ENCODE peak calls at places on chromosomes 4 and X, in ten cellular contexts. One of them, this sample, is unnamed. For H3K4me1, the result is how much of the 10 kb centered on the place peaks cover.

GRCh38 chr4:161581262-161581661 is 582.5 kb downstream of the FSTL5 start:
- DNase-seq in ovary: no peak
- DNase-seq in suprapubic skin: no peak
- DNase-seq in sigmoid colon: no peak
- DNase-seq in A549: no peak
- DNase-seq in upper lobe of left lung: no peak
- DNase-seq in HepG2: no peak
- DNase-seq in tibial nerve: peak
- DNase-seq in stomach: no peak
- DNase-seq in K562: no peak
- DNase-seq in this sample: no peak

GRCh38 chrX:45749375-45749774 is 548.7 kb upstream of the DIPK2B start:
- DNase-seq in ovary: no peak
- DNase-seq in suprapubic skin: no peak
- DNase-seq in sigmoid colon: no peak
- DNase-seq in A549: no peak
- DNase-seq in upper lobe of left lung: no peak
- DNase-seq in HepG2: no peak
- DNase-seq in tibial nerve: no peak
- DNase-seq in stomach: no peak
- DNase-seq in K562: no peak
- DNase-seq in this sample: no peak

GRCh38 chr4:21649691-21650090 is 298.9 kb downstream of the KCNIP4 start:
- DNase-seq in ovary: no peak
- DNase-seq in suprapubic skin: no peak
- DNase-seq in sigmoid colon: no peak
- DNase-seq in A549: no peak
- DNase-seq in upper lobe of left lung: no peak
- DNase-seq in HepG2: no peak
- DNase-seq in tibial nerve: no peak
- DNase-seq in stomach: no peak
- DNase-seq in K562: no peak
- DNase-seq in this sample: no peak

GRCh38 chr4:120227568-120227967 is 160.9 kb upstream of the MAD2L1 start:
- DNase-seq in ovary: no peak
- DNase-seq in suprapubic skin: no peak
- DNase-seq in sigmoid colon: no peak
- DNase-seq in A549: no peak
- DNase-seq in upper lobe of left lung: no peak
- DNase-seq in HepG2: no peak
- DNase-seq in tibial nerve: no peak
- DNase-seq in stomach: no peak
- DNase-seq in K562: no peak
- DNase-seq in this sample: no peak

GRCh38 chr4:105895609-105896460 is 564 bp downstream of the NPNT start:
- DNase-seq in ovary: peak
- DNase-seq in suprapubic skin: peak
- DNase-seq in sigmoid colon: no peak
- DNase-seq in A549: peak
- DNase-seq in upper lobe of left lung: peak
- DNase-seq in HepG2: no peak
- DNase-seq in tibial nerve: no peak
- DNase-seq in stomach: no peak
- DNase-seq in K562: no peak
- DNase-seq in this sample: peak

GRCh38 chrX:75303795-75304194 is 29.9 kb downstream of the UPRT start:
- DNase-seq in ovary: no peak
- DNase-seq in suprapubic skin: no peak
- DNase-seq in sigmoid colon: no peak
- DNase-seq in A549: no peak
- DNase-seq in upper lobe of left lung: no peak
- DNase-seq in HepG2: no peak
- DNase-seq in tibial nerve: no peak
- DNase-seq in stomach: no peak
- DNase-seq in K562: no peak
- DNase-seq in this sample: no peak

GRCh38 chrX:134236690-134237362 is at the start of gene CCDC160:
- DNase-seq in ovary: peak
- DNase-seq in suprapubic skin: no peak
- DNase-seq in sigmoid colon: peak
- DNase-seq in A549: peak
- DNase-seq in upper lobe of left lung: peak
- DNase-seq in HepG2: peak
- DNase-seq in tibial nerve: peak
- DNase-seq in stomach: peak
- DNase-seq in K562: no peak
- DNase-seq in this sample: peak

GRCh38 chr4:189136462-189136861 is 804.2 kb upstream of the FRG1 start:
- DNase-seq in ovary: no peak
- DNase-seq in suprapubic skin: no peak
- DNase-seq in sigmoid colon: no peak
- DNase-seq in A549: no peak
- DNase-seq in upper lobe of left lung: no peak
- DNase-seq in HepG2: no peak
- DNase-seq in tibial nerve: no peak
- DNase-seq in stomach: no peak
- DNase-seq in K562: no peak
- DNase-seq in this sample: no peak

GRCh38 chr4:95637047-95637600 is 88.4 kb upstream of the UNC5C start:
- DNase-seq in ovary: no peak
- DNase-seq in suprapubic skin: no peak
- DNase-seq in sigmoid colon: no peak
- DNase-seq in A549: peak
- DNase-seq in upper lobe of left lung: no peak
- DNase-seq in HepG2: no peak
- DNase-seq in tibial nerve: no peak
- DNase-seq in stomach: no peak
- DNase-seq in K562: no peak
- DNase-seq in this sample: no peak

GRCh38 chr4:123748806-123749205 is 352.2 kb downstream of the SPRY1 start:
- DNase-seq in ovary: no peak
- DNase-seq in suprapubic skin: no peak
- DNase-seq in sigmoid colon: no peak
- DNase-seq in A549: no peak
- DNase-seq in upper lobe of left lung: no peak
- DNase-seq in HepG2: no peak
- DNase-seq in tibial nerve: no peak
- DNase-seq in stomach: no peak
- DNase-seq in K562: no peak
- DNase-seq in this sample: no peak

GRCh38 chrX:2463973-2464676 is 36.7 kb downstream of the DHRSX start:
- DNase-seq in ovary: no peak
- DNase-seq in suprapubic skin: no peak
- DNase-seq in sigmoid colon: no peak
- DNase-seq in A549: peak
- DNase-seq in upper lobe of left lung: no peak
- DNase-seq in HepG2: no peak
- DNase-seq in tibial nerve: no peak
- DNase-seq in stomach: no peak
- DNase-seq in K562: peak
- DNase-seq in this sample: no peak

GRCh38 chr4:81142744-81143143 is 72.3 kb downstream of the PRKG2 start:
- DNase-seq in ovary: no peak
- DNase-seq in suprapubic skin: peak
- DNase-seq in sigmoid colon: no peak
- DNase-seq in A549: no peak
- DNase-seq in upper lobe of left lung: no peak
- DNase-seq in HepG2: no peak
- DNase-seq in tibial nerve: peak
- DNase-seq in stomach: no peak
- DNase-seq in K562: no peak
- DNase-seq in this sample: peak

GRCh38 chr4:93029774-93030173 is 726.0 kb downstream of the GRID2 start:
- DNase-seq in ovary: no peak
- DNase-seq in suprapubic skin: no peak
- DNase-seq in sigmoid colon: no peak
- DNase-seq in A549: no peak
- DNase-seq in upper lobe of left lung: no peak
- DNase-seq in HepG2: no peak
- DNase-seq in tibial nerve: no peak
- DNase-seq in stomach: no peak
- DNase-seq in K562: no peak
- DNase-seq in this sample: no peak

GRCh38 chrX:105876658-105877057 is 54.3 kb downstream of the NRK start:
- DNase-seq in ovary: no peak
- DNase-seq in suprapubic skin: no peak
- DNase-seq in sigmoid colon: no peak
- DNase-seq in A549: no peak
- DNase-seq in upper lobe of left lung: no peak
- DNase-seq in HepG2: peak
- DNase-seq in tibial nerve: no peak
- DNase-seq in stomach: no peak
- DNase-seq in K562: peak
- DNase-seq in this sample: no peak

GRCh38 chrX:103361798-103362197 is 5.5 kb downstream of the TCEAL9 start:
- DNase-seq in ovary: no peak
- DNase-seq in suprapubic skin: no peak
- DNase-seq in sigmoid colon: no peak
- DNase-seq in A549: no peak
- DNase-seq in upper lobe of left lung: no peak
- DNase-seq in HepG2: peak
- DNase-seq in tibial nerve: no peak
- DNase-seq in stomach: no peak
- DNase-seq in K562: no peak
- DNase-seq in this sample: no peak

GRCh38 chr4:139050436-139050835 is 34.9 kb downstream of the NOCT start:
- DNase-seq in ovary: no peak
- DNase-seq in suprapubic skin: no peak
- DNase-seq in sigmoid colon: no peak
- DNase-seq in A549: no peak
- DNase-seq in upper lobe of left lung: no peak
- DNase-seq in HepG2: no peak
- DNase-seq in tibial nerve: no peak
- DNase-seq in stomach: no peak
- DNase-seq in K562: no peak
- DNase-seq in this sample: no peak

GRCh38 chr4:144723471-144723870 is 77.5 kb downstream of the HHIP start:
- DNase-seq in ovary: no peak
- DNase-seq in suprapubic skin: no peak
- DNase-seq in sigmoid colon: no peak
- DNase-seq in A549: no peak
- DNase-seq in upper lobe of left lung: no peak
- DNase-seq in HepG2: no peak
- DNase-seq in tibial nerve: no peak
- DNase-seq in stomach: no peak
- DNase-seq in K562: no peak
- DNase-seq in this sample: no peak

GRCh38 chr4:32560306-32560705 is 1840.1 kb downstream of the PCDH7 start:
- DNase-seq in ovary: no peak
- DNase-seq in suprapubic skin: no peak
- DNase-seq in sigmoid colon: no peak
- DNase-seq in A549: no peak
- DNase-seq in upper lobe of left lung: peak
- DNase-seq in HepG2: no peak
- DNase-seq in tibial nerve: no peak
- DNase-seq in stomach: no peak
- DNase-seq in K562: no peak
- DNase-seq in this sample: no peak

GRCh38 chrX:11190745-11191510 is 79.8 kb downstream of the HCCS start:
- DNase-seq in ovary: no peak
- DNase-seq in suprapubic skin: no peak
- DNase-seq in sigmoid colon: no peak
- DNase-seq in A549: no peak
- DNase-seq in upper lobe of left lung: no peak
- DNase-seq in HepG2: no peak
- DNase-seq in tibial nerve: no peak
- DNase-seq in stomach: peak
- DNase-seq in K562: no peak
- DNase-seq in this sample: peak

GRCh38 chr4:155042014-155042413 is 166.4 kb upstream of the NPY2R start:
- DNase-seq in ovary: no peak
- DNase-seq in suprapubic skin: no peak
- DNase-seq in sigmoid colon: no peak
- DNase-seq in A549: no peak
- DNase-seq in upper lobe of left lung: no peak
- DNase-seq in HepG2: no peak
- DNase-seq in tibial nerve: no peak
- DNase-seq in stomach: no peak
- DNase-seq in K562: no peak
- DNase-seq in this sample: no peak
- H3K4me1 ChIP-seq in ovary: under half
- H3K4me1 ChIP-seq in suprapubic skin: under half
- H3K4me1 ChIP-seq in sigmoid colon: under half
- H3K4me1 ChIP-seq in A549: under half
- H3K4me1 ChIP-seq in upper lobe of left lung: under half
- H3K4me1 ChIP-seq in HepG2: under half
- H3K4me1 ChIP-seq in tibial nerve: under half
- H3K4me1 ChIP-seq in stomach: under half
- H3K4me1 ChIP-seq in K562: under half
- H3K4me1 ChIP-seq in this sample: under half

DNA sequence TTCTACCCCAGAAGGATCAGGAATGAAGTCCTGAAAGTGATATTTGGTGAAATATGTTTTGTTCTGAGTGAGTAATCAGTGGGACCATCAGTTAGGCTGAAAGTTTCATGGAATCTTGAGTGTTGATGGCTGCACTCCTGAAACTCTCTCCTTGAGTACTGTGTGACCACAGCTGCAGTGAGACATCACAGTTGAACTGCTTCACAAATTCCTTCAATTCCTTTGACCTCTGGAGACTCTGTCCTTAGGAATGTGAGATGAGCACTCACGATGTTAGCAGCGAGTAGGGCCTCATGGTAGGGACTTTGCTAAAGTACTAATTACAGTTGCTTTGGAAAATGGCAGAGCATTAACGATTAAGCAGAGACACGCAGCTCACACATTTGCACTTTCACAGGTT is 142.9 kb upstream of the SLC4A4 start:
- DNase-seq in ovary: no peak
- DNase-seq in suprapubic skin: no peak
- DNase-seq in sigmoid colon: peak
- DNase-seq in A549: no peak
- DNase-seq in upper lobe of left lung: no peak
- DNase-seq in HepG2: no peak
- DNase-seq in tibial nerve: no peak
- DNase-seq in stomach: no peak
- DNase-seq in K562: no peak
- DNase-seq in this sample: no peak
- TF ChIP-seq EP300 in ovary: no peak
- TF ChIP-seq EP300 in suprapubic skin: no peak
- TF ChIP-seq EP300 in sigmoid colon: no peak
- TF ChIP-seq EP300 in A549: no peak
- TF ChIP-seq EP300 in upper lobe of left lung: no peak
- TF ChIP-seq EP300 in HepG2: no peak
- TF ChIP-seq EP300 in tibial nerve: no peak
- TF ChIP-seq EP300 in stomach: no peak
- TF ChIP-seq EP300 in K562: no peak
- TF ChIP-seq EP300 in this sample: no peak

GRCh38 chrX:136789856-136790255 is 9.1 kb upstream of the ARHGEF6 start:
- DNase-seq in ovary: no peak
- DNase-seq in suprapubic skin: no peak
- DNase-seq in sigmoid colon: no peak
- DNase-seq in A549: no peak
- DNase-seq in upper lobe of left lung: no peak
- DNase-seq in HepG2: no peak
- DNase-seq in tibial nerve: no peak
- DNase-seq in stomach: no peak
- DNase-seq in K562: no peak
- DNase-seq in this sample: no peak
- TF ChIP-seq CTCF in ovary: no peak
- TF ChIP-seq CTCF in suprapubic skin: no peak
- TF ChIP-seq CTCF in sigmoid colon: no peak
- TF ChIP-seq CTCF in A549: no peak
- TF ChIP-seq CTCF in upper lobe of left lung: no peak
- TF ChIP-seq CTCF in HepG2: no peak
- TF ChIP-seq CTCF in tibial nerve: no peak
- TF ChIP-seq CTCF in stomach: no peak
- TF ChIP-seq CTCF in K562: no peak
- TF ChIP-seq CTCF in this sample: no peak

GRCh38 chr4:25813705-25814104 is 49.1 kb downstream of the SEL1L3 start:
- DNase-seq in ovary: no peak
- DNase-seq in suprapubic skin: no peak
- DNase-seq in sigmoid colon: no peak
- DNase-seq in A549: peak
- DNase-seq in upper lobe of left lung: peak
- DNase-seq in HepG2: peak
- DNase-seq in tibial nerve: peak
- DNase-seq in stomach: no peak
- DNase-seq in K562: no peak
- DNase-seq in this sample: no peak
- H3K4me1 ChIP-seq in ovary: under half
- H3K4me1 ChIP-seq in suprapubic skin: under half
- H3K4me1 ChIP-seq in sigmoid colon: under half
- H3K4me1 ChIP-seq in A549: half or more
- H3K4me1 ChIP-seq in upper lobe of left lung: under half
- H3K4me1 ChIP-seq in HepG2: under half
- H3K4me1 ChIP-seq in tibial nerve: under half
- H3K4me1 ChIP-seq in stomach: under half
- H3K4me1 ChIP-seq in K562: under half
- H3K4me1 ChIP-seq in this sample: under half

This sample was measured in transverse colon.